ENCODE peak calls at places on chromosomes 7 and 10, in five cellular contexts. R is psoas muscle, P is GM20000, Z is brain microvascular endothelial cell, I is left cardiac atrium. H is an unnamed sample.
A peak's percentile ranks its signal among the peaks of the same experiment; 100 is the strongest.

GRCh38 chr7:34133356-34133982 is 228.1 kb downstream of the BMPER start:
- DNase-seq in R (no peak), P (no peak), Z (peak; percentile 76), I (no peak), H (peak; percentile 85)

GRCh38 chr7:108132551-108133265 is 2.5 kb upstream of the LAMB4 start:
- DNase-seq in R (no peak), P (no peak), Z (no peak), I (no peak), H (no peak)

GRCh38 chr10:93352638-93353383 is 129.3 kb downstream of the MYOF start:
- DNase-seq in R (no peak), P (peak; percentile 53), Z (peak; percentile 47), I (no peak), H (peak; percentile 72)

GRCh38 chr7:65872776-65873581 is at the start of gene VKORC1L1:
- DNase-seq in R (peak; percentile 99), P (peak; percentile 97), Z (peak; percentile 86), I (peak; percentile 96), H (peak; percentile 83)

GRCh38 chr10:132907901-132908620 is 34.3 kb downstream of the CFAP46 start:
- DNase-seq in R (peak; percentile 25), P (no peak), Z (no peak), I (peak; percentile 11), H (no peak)

GRCh38 chr7:128262273-128263028 is 21.4 kb downstream of the LEP start:
- DNase-seq in R (no peak), P (no peak), Z (no peak), I (no peak), H (no peak)

GRCh38 chr10:126391162-126391880 is 3.0 kb upstream of the ADAM12 start:
- DNase-seq in R (no peak), P (no peak), Z (peak; percentile 33), I (no peak), H (peak; percentile 43)

GRCh38 chr7:11427686-11428273 is 404.2 kb downstream of the THSD7A start:
- DNase-seq in R (no peak), P (peak; percentile 37), Z (peak; percentile 44), I (no peak), H (peak; percentile 78)

GRCh38 chr10:5670662-5671375 is 4.4 kb upstream of the ASB13 start:
- DNase-seq in R (no peak), P (no peak), Z (no peak), I (no peak), H (no peak)

GRCh38 chr10:97550336-97551149 is 22.0 kb upstream of the ANKRD2 start:
- DNase-seq in R (no peak), P (no peak), Z (no peak), I (no peak), H (no peak)

H was measured in fibroblast of the aortic adventitia.